ENCODE peak calls at places on chromosomes 4 and X, in eight cellular contexts. Z is CD8-positive, alpha-beta T cell; G is suprapubic skin; L is thoracic aorta; Y is endothelial cell of umbilical vein; P is MM.1S; U is thyroid gland; T is lung. M is an unnamed sample. For H3K4me1, the result is how much of the 10 kb centered on the place peaks cover.

GRCh38 chr4:7411896-7412585 is 22.7 kb downstream of the PSAPL1 start:
- DNase-seq in Z (no peak), G (peak), L (no peak), Y (no peak), P (no peak), U (peak), T (no peak), M (no peak)

GRCh38 chr4:109078724-109079123 is 223.7 kb downstream of the COL25A1 start:
- DNase-seq in Z (no peak), G (no peak), L (no peak), Y (peak), P (no peak), U (no peak), T (no peak), M (no peak)

GRCh38 chr4:87144346-87144745 is 76.1 kb downstream of the KLHL8 start:
- DNase-seq in Z (no peak), G (no peak), L (no peak), Y (no peak), P (no peak), U (no peak), T (no peak), M (no peak)

GRCh38 chrX:4263005-4263404 is 549.6 kb upstream of the PRKX start:
- DNase-seq in Z (no peak), G (no peak), L (no peak), Y (no peak), P (no peak), U (no peak), T (no peak), M (no peak)

GRCh38 chrX:110531873-110532272 is 173.2 kb downstream of the RTL9 start:
- DNase-seq in Z (no peak), G (no peak), L (no peak), Y (no peak), P (no peak), U (no peak), T (no peak), M (no peak)

GRCh38 chrX:49915352-49916222 is 6.8 kb upstream of the CLCN5 start:
- DNase-seq in Z (peak), G (no peak), L (no peak), Y (peak), P (peak), U (peak), T (peak), M (peak)

GRCh38 chrX:40244980-40245379 is 147.2 kb upstream of the BCOR start:
- DNase-seq in Z (no peak), G (no peak), L (no peak), Y (peak), P (no peak), U (no peak), T (no peak), M (no peak)

GRCh38 chr4:104163820-104164219 is 330.9 kb downstream of the CXXC4 start:
- DNase-seq in Z (no peak), G (no peak), L (no peak), Y (no peak), P (no peak), U (no peak), T (no peak), M (no peak)

GRCh38 chrX:10016516-10017132 is 49.5 kb downstream of the CLDN34 start:
- DNase-seq in Z (no peak), G (no peak), L (no peak), Y (peak), P (no peak), U (no peak), T (no peak), M (no peak)

GRCh38 chr4:82865592-82865991 is 25.4 kb downstream of the SEC31A start:
- DNase-seq in Z (no peak), G (no peak), L (no peak), Y (peak), P (peak), U (no peak), T (no peak), M (no peak)

DNA sequence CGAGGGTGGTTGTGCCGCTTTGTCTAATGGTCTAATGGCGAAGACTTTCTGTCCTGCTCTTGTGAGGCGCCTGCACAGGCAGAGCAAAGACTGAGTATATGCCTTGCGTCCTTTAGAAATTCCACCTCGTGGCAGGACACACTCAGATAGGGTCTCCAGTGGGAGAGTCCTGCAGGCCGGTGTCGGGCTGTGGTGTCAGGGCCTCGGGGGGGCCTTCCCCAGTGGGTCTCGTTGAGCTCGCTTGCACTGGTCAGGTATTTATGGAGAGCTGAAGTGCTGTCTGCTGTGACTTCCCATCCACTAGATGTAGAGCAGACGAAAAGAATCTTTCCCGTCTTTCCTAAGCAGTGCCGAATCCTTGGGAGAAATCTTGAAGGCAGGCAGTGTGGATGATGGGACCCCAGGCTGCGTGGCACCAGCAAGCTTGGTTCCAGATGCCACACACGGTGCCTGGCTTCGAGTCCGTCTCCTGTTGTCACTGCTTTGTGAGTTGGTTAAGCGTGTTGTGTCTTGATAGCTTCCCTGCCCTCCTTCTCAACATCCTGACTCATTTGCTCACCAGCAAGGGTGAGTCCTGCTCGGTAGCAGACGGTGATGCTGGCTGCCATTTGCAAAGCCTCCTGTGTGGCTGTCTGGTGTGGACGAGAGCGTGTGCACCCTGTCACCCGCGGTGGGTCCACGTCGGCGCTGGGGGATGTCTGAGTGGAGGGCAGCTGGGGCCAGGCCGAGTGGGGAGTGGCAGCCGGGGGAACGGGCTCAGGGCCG is 20.5 kb downstream of the MAEA start:
- DNase-seq in Z (no peak), G (no peak), L (no peak), Y (no peak), P (no peak), U (no peak), T (no peak), M (no peak)
- H3K4me3 ChIP-seq in Z (peak), G (peak), L (peak), Y (no peak), P (no peak), U (no peak), T (peak), M (peak)

GRCh38 chr4:76896048-76896447 is 1.9 kb downstream of the SOWAHB start:
- DNase-seq in Z (no peak), G (no peak), L (no peak), Y (no peak), P (no peak), U (no peak), T (no peak), M (no peak)
- TF ChIP-seq CTCF in Z (no peak), G (no peak), L (no peak), Y (no peak), P (no peak), U (no peak), T (no peak), M (no peak)

DNA sequence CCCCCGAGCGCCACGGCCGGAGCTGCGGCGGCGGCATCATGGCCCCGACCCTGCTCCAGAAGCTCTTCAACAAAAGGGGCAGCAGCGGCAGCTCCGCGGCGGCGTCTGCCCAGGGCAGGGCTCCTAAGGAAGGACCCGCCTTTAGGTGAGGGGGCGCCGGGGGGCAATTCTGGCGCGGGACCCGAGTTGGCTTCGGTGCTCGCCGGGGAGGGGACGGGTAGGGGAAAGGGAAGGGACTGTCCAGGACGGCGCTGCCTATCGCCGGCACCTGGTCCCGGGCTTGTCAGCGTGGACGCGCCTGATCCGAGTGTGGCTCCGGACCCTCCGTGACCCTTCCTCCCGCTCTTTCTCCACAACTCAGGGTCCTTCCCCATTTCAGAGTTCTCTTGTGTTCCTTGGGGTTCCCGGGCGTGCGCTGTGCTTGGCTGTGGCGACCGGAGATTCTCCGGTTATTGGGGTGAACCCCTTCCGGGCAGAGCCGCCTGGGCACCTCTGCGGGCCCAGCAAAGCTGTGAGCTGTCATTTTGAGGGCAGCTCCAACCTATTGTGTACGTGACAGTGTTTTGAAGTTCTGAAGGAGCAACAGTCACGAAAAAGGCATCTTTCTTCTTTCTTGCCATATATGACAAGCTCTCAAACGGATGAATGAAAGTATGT is 477 bp downstream of the FNIP2 start:
- DNase-seq in Z (peak), G (peak), L (no peak), Y (peak), P (peak), U (peak), T (peak), M (peak)
- H3K4me1 ChIP-seq in Z (under half), G (under half), L (under half), Y (under half), P (under half), U (under half), T (under half), M (under half)

DNA sequence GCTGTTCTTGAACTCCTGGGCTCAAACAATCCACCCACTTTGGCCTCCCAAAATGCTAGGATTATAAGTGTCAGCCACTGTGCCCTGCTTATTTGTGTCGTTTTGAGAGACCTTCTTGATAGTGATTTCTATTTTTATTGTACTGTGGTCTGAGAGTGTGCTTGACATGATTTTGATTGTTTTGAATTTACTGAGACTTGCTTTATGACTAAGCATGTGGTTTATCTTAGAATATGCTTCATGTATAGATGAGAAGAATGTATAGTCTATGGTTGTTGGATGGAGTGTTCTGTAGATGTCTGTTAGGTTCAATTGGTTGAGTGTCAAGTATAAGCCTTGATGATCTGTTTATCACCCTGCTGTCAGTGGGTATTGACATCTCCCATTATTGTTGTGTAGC is 789.3 kb downstream of the IL1RAPL1 start:
- DNase-seq in Z (no peak), G (no peak), L (no peak), Y (no peak), P (no peak), U (no peak), T (no peak), M (no peak)
- H3K4me3 ChIP-seq in Z (no peak), G (no peak), L (no peak), Y (no peak), P (no peak), U (no peak), T (no peak), M (no peak)

GRCh38 chr4:72529144-72529822 is 39.7 kb downstream of the ADAMTS3 start:
- DNase-seq in Z (no peak), G (no peak), L (no peak), Y (no peak), P (no peak), U (no peak), T (no peak), M (no peak)

GRCh38 chr4:72525938-72526337 is 43.1 kb downstream of the ADAMTS3 start:
- DNase-seq in Z (no peak), G (no peak), L (peak), Y (peak), P (no peak), U (peak), T (peak), M (no peak)

GRCh38 chr4:72531768-72532290 is 37.2 kb downstream of the ADAMTS3 start:
- DNase-seq in Z (no peak), G (no peak), L (no peak), Y (no peak), P (no peak), U (no peak), T (no peak), M (no peak)

GRCh38 chr4:72531322-72531721 is 37.7 kb downstream of the ADAMTS3 start:
- DNase-seq in Z (no peak), G (no peak), L (no peak), Y (no peak), P (no peak), U (no peak), T (no peak), M (no peak)

DNA sequence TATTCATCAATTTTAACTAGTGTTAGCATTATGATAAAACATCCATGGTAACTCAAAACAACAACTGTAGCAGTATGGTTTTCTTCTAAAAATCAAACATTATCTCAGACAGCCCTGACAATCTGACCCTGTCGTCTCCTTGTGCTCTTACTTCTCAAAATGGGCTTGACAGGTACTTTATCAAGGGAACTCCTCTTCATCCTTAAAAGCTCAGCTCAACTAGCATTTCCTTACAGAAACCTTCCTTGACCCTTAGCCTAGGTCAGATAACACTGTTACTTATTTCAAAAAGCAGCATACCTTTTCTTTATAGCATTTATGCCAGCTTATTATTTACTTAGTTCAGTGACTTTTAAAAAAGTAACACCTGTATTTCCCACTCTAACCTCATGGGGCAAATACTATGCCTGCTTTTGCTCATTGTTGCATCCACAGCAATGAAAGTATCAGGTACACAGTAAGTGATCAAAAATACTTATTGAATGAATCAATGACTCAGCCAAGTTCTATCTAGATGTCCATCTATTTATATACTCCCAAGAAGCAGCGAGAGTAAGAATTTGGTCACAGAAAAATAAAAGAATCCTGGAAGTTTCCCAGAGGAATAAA is 41.9 kb downstream of the ADAMTS3 start:
- DNase-seq in Z (no peak), G (no peak), L (no peak), Y (no peak), P (no peak), U (no peak), T (no peak), M (no peak)
- TF ChIP-seq CTCF in Z (no peak), G (no peak), L (no peak), Y (no peak), P (no peak), U (peak), T (no peak), M (no peak)

DNA sequence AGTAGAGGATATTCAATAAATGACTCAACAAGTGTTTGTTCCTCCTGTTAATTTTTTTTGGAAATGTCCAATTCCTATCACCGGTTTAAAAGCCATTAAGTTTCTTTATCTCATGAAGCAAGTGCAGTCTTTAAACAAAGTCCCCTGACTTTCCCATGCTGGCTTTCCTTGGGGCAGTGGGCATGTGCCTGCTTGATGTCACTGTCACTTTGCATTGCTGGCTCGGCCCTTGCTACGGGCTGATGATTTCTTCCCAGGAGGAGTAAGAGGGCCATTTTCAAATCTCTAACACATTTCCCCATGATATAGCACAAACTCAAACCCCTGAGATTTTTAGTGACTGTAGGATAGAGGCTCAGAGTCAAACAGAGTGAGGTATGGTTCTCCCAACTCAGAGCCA is 275.8 kb upstream of the TENM3 start:
- DNase-seq in Z (no peak), G (no peak), L (no peak), Y (no peak), P (no peak), U (no peak), T (no peak), M (no peak)
- H3K4me1 ChIP-seq in Z (under half), G (under half), L (under half), Y (under half), P (under half), U (under half), T (under half), M (under half)

GRCh38 chrX:67544871-67545771 is 1.3 kb downstream of the AR start:
- DNase-seq in Z (no peak), G (no peak), L (no peak), Y (peak), P (no peak), U (peak), T (no peak), M (no peak)
- H3K4me3 ChIP-seq in Z (no peak), G (peak), L (peak), Y (peak), P (peak), U (no peak), T (no peak), M (peak)